ENCODE peak calls at places on chromosome 3, in ten cellular contexts. One of them, this sample, is unnamed.

GRCh38 chr3:42749025-42749752 is 23.9 kb downstream of the CCDC13 start:
- DNase-seq in CD4-positive, alpha-beta T cell: no peak
- DNase-seq in AG09319: no peak
- DNase-seq in omental fat pad: no peak
- DNase-seq in foreskin keratinocyte: no peak
- DNase-seq in H9: peak
- DNase-seq in progenitor cell of endocrine pancreas: no peak
- DNase-seq in coronary artery: peak
- DNase-seq in suprapubic skin: no peak
- DNase-seq in endothelial cell of umbilical vein: no peak
- DNase-seq in this sample: peak

GRCh38 chr3:16079519-16079918 is 95.0 kb upstream of the GALNT15 start:
- DNase-seq in CD4-positive, alpha-beta T cell: no peak
- DNase-seq in AG09319: no peak
- DNase-seq in omental fat pad: no peak
- DNase-seq in foreskin keratinocyte: no peak
- DNase-seq in H9: no peak
- DNase-seq in progenitor cell of endocrine pancreas: no peak
- DNase-seq in coronary artery: no peak
- DNase-seq in suprapubic skin: no peak
- DNase-seq in endothelial cell of umbilical vein: peak
- DNase-seq in this sample: no peak

GRCh38 chr3:182568756-182569155 is 224.5 kb upstream of the ATP11B start:
- DNase-seq in CD4-positive, alpha-beta T cell: no peak
- DNase-seq in AG09319: no peak
- DNase-seq in omental fat pad: no peak
- DNase-seq in foreskin keratinocyte: no peak
- DNase-seq in H9: no peak
- DNase-seq in progenitor cell of endocrine pancreas: no peak
- DNase-seq in coronary artery: no peak
- DNase-seq in suprapubic skin: no peak
- DNase-seq in endothelial cell of umbilical vein: no peak
- DNase-seq in this sample: no peak

GRCh38 chr3:180912304-180913226 is at the start of gene FXR1:
- DNase-seq in CD4-positive, alpha-beta T cell: peak
- DNase-seq in AG09319: peak
- DNase-seq in omental fat pad: peak
- DNase-seq in foreskin keratinocyte: peak
- DNase-seq in H9: peak
- DNase-seq in progenitor cell of endocrine pancreas: peak
- DNase-seq in coronary artery: peak
- DNase-seq in suprapubic skin: peak
- DNase-seq in endothelial cell of umbilical vein: peak
- DNase-seq in this sample: peak

GRCh38 chr3:50519471-50520089 is 16.1 kb upstream of the CACNA2D2 start:
- DNase-seq in CD4-positive, alpha-beta T cell: peak
- DNase-seq in AG09319: no peak
- DNase-seq in omental fat pad: peak
- DNase-seq in foreskin keratinocyte: no peak
- DNase-seq in H9: peak
- DNase-seq in progenitor cell of endocrine pancreas: peak
- DNase-seq in coronary artery: no peak
- DNase-seq in suprapubic skin: no peak
- DNase-seq in endothelial cell of umbilical vein: peak
- DNase-seq in this sample: peak

GRCh38 chr3:143266936-143267335 is 147.4 kb downstream of the CHST2 start:
- DNase-seq in CD4-positive, alpha-beta T cell: no peak
- DNase-seq in AG09319: no peak
- DNase-seq in omental fat pad: no peak
- DNase-seq in foreskin keratinocyte: no peak
- DNase-seq in H9: no peak
- DNase-seq in progenitor cell of endocrine pancreas: no peak
- DNase-seq in coronary artery: no peak
- DNase-seq in suprapubic skin: no peak
- DNase-seq in endothelial cell of umbilical vein: peak
- DNase-seq in this sample: no peak

GRCh38 chr3:8441969-8442559 is 59.6 kb upstream of the LMCD1 start:
- DNase-seq in CD4-positive, alpha-beta T cell: no peak
- DNase-seq in AG09319: peak
- DNase-seq in omental fat pad: no peak
- DNase-seq in foreskin keratinocyte: peak
- DNase-seq in H9: peak
- DNase-seq in progenitor cell of endocrine pancreas: peak
- DNase-seq in coronary artery: no peak
- DNase-seq in suprapubic skin: no peak
- DNase-seq in endothelial cell of umbilical vein: peak
- DNase-seq in this sample: no peak

GRCh38 chr3:132268956-132269355 is 48.3 kb upstream of the ACP3 start:
- DNase-seq in CD4-positive, alpha-beta T cell: no peak
- DNase-seq in AG09319: no peak
- DNase-seq in omental fat pad: no peak
- DNase-seq in foreskin keratinocyte: no peak
- DNase-seq in H9: peak
- DNase-seq in progenitor cell of endocrine pancreas: no peak
- DNase-seq in coronary artery: no peak
- DNase-seq in suprapubic skin: no peak
- DNase-seq in endothelial cell of umbilical vein: peak
- DNase-seq in this sample: no peak

GRCh38 chr3:163056874-163057497 is 1560.4 kb downstream of the OTOL1 start:
- DNase-seq in CD4-positive, alpha-beta T cell: no peak
- DNase-seq in AG09319: no peak
- DNase-seq in omental fat pad: peak
- DNase-seq in foreskin keratinocyte: no peak
- DNase-seq in H9: peak
- DNase-seq in progenitor cell of endocrine pancreas: peak
- DNase-seq in coronary artery: no peak
- DNase-seq in suprapubic skin: no peak
- DNase-seq in endothelial cell of umbilical vein: no peak
- DNase-seq in this sample: no peak

GRCh38 chr3:53114412-53115074 is 15.7 kb downstream of the RFT1 start:
- DNase-seq in CD4-positive, alpha-beta T cell: no peak
- DNase-seq in AG09319: no peak
- DNase-seq in omental fat pad: no peak
- DNase-seq in foreskin keratinocyte: peak
- DNase-seq in H9: no peak
- DNase-seq in progenitor cell of endocrine pancreas: no peak
- DNase-seq in coronary artery: no peak
- DNase-seq in suprapubic skin: no peak
- DNase-seq in endothelial cell of umbilical vein: no peak
- DNase-seq in this sample: no peak

GRCh38 chr3:115513411-115513800 is 109.9 kb upstream of the GAP43 start:
- DNase-seq in CD4-positive, alpha-beta T cell: no peak
- DNase-seq in AG09319: no peak
- DNase-seq in omental fat pad: no peak
- DNase-seq in foreskin keratinocyte: peak
- DNase-seq in H9: no peak
- DNase-seq in progenitor cell of endocrine pancreas: no peak
- DNase-seq in coronary artery: no peak
- DNase-seq in suprapubic skin: no peak
- DNase-seq in endothelial cell of umbilical vein: peak
- DNase-seq in this sample: no peak

GRCh38 chr3:169758353-169758994 is 6.4 kb downstream of the TERC start:
- DNase-seq in CD4-positive, alpha-beta T cell: no peak
- DNase-seq in AG09319: no peak
- DNase-seq in omental fat pad: no peak
- DNase-seq in foreskin keratinocyte: no peak
- DNase-seq in H9: no peak
- DNase-seq in progenitor cell of endocrine pancreas: no peak
- DNase-seq in coronary artery: no peak
- DNase-seq in suprapubic skin: no peak
- DNase-seq in endothelial cell of umbilical vein: no peak
- DNase-seq in this sample: no peak

GRCh38 chr3:70703305-70704102 is 391.1 kb upstream of the MDFIC2 start:
- DNase-seq in CD4-positive, alpha-beta T cell: no peak
- DNase-seq in AG09319: no peak
- DNase-seq in omental fat pad: no peak
- DNase-seq in foreskin keratinocyte: peak
- DNase-seq in H9: no peak
- DNase-seq in progenitor cell of endocrine pancreas: no peak
- DNase-seq in coronary artery: no peak
- DNase-seq in suprapubic skin: no peak
- DNase-seq in endothelial cell of umbilical vein: peak
- DNase-seq in this sample: no peak

GRCh38 chr3:185330238-185330637 is 32.7 kb upstream of the MAP3K13 start:
- DNase-seq in CD4-positive, alpha-beta T cell: no peak
- DNase-seq in AG09319: no peak
- DNase-seq in omental fat pad: no peak
- DNase-seq in foreskin keratinocyte: no peak
- DNase-seq in H9: no peak
- DNase-seq in progenitor cell of endocrine pancreas: no peak
- DNase-seq in coronary artery: no peak
- DNase-seq in suprapubic skin: no peak
- DNase-seq in endothelial cell of umbilical vein: no peak
- DNase-seq in this sample: no peak

GRCh38 chr3:143896486-143896885 is 48.2 kb upstream of the SLC9A9 start:
- DNase-seq in CD4-positive, alpha-beta T cell: no peak
- DNase-seq in AG09319: no peak
- DNase-seq in omental fat pad: no peak
- DNase-seq in foreskin keratinocyte: no peak
- DNase-seq in H9: no peak
- DNase-seq in progenitor cell of endocrine pancreas: no peak
- DNase-seq in coronary artery: no peak
- DNase-seq in suprapubic skin: no peak
- DNase-seq in endothelial cell of umbilical vein: no peak
- DNase-seq in this sample: no peak

GRCh38 chr3:22319446-22319845 is 568.4 kb upstream of the ZNF385D start:
- DNase-seq in CD4-positive, alpha-beta T cell: no peak
- DNase-seq in AG09319: no peak
- DNase-seq in omental fat pad: no peak
- DNase-seq in foreskin keratinocyte: no peak
- DNase-seq in H9: no peak
- DNase-seq in progenitor cell of endocrine pancreas: no peak
- DNase-seq in coronary artery: no peak
- DNase-seq in suprapubic skin: no peak
- DNase-seq in endothelial cell of umbilical vein: no peak
- DNase-seq in this sample: no peak
- TF ChIP-seq CTCF in CD4-positive, alpha-beta T cell: no peak
- TF ChIP-seq CTCF in AG09319: no peak
- TF ChIP-seq CTCF in omental fat pad: no peak
- TF ChIP-seq CTCF in foreskin keratinocyte: no peak
- TF ChIP-seq CTCF in H9: no peak
- TF ChIP-seq CTCF in progenitor cell of endocrine pancreas: no peak
- TF ChIP-seq CTCF in coronary artery: no peak
- TF ChIP-seq CTCF in suprapubic skin: no peak
- TF ChIP-seq CTCF in endothelial cell of umbilical vein: no peak
- TF ChIP-seq CTCF in this sample: no peak

GRCh38 chr3:129435367-129435766 is 4.4 kb downstream of the MBD4 start:
- DNase-seq in CD4-positive, alpha-beta T cell: no peak
- DNase-seq in AG09319: no peak
- DNase-seq in omental fat pad: no peak
- DNase-seq in foreskin keratinocyte: no peak
- DNase-seq in H9: no peak
- DNase-seq in progenitor cell of endocrine pancreas: no peak
- DNase-seq in coronary artery: no peak
- DNase-seq in suprapubic skin: no peak
- DNase-seq in endothelial cell of umbilical vein: peak
- DNase-seq in this sample: no peak
- TF ChIP-seq CTCF in CD4-positive, alpha-beta T cell: no peak
- TF ChIP-seq CTCF in AG09319: no peak
- TF ChIP-seq CTCF in omental fat pad: no peak
- TF ChIP-seq CTCF in foreskin keratinocyte: peak
- TF ChIP-seq CTCF in H9: no peak
- TF ChIP-seq CTCF in progenitor cell of endocrine pancreas: no peak
- TF ChIP-seq CTCF in coronary artery: no peak
- TF ChIP-seq CTCF in suprapubic skin: no peak
- TF ChIP-seq CTCF in endothelial cell of umbilical vein: no peak
- TF ChIP-seq CTCF in this sample: no peak

DNA sequence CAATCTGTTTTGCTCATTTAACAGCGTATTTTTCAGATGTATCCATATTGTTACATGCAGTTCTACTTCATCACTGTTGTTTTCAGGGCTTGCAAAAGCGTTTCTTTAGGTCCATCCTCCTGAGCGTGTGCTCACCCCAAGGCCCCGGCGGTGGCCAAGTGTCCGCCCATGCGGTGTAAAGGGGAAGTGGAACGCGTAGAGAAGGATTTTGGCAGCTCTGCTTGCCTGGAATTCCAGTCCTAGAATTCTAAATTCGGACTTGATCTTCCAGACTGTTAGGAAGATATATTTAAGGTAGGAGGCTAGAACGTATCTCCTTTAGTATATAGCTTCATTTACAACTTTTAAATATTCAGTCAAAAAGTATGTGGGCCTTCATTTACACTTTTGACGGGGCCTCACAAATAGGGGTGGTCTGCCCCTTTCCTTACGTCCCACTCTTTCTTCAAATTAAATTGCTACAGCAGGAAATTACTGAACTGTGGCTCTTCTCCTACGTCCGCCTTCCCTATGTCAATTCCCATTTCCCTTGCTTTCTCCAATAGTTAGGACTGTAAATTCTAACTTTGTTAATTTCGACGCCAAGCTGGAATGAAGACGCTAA is 609 bp upstream of the TBC1D23 start:
- DNase-seq in CD4-positive, alpha-beta T cell: no peak
- DNase-seq in AG09319: no peak
- DNase-seq in omental fat pad: no peak
- DNase-seq in foreskin keratinocyte: no peak
- DNase-seq in H9: peak
- DNase-seq in progenitor cell of endocrine pancreas: peak
- DNase-seq in coronary artery: peak
- DNase-seq in suprapubic skin: peak
- DNase-seq in endothelial cell of umbilical vein: no peak
- DNase-seq in this sample: no peak
- TF ChIP-seq CTCF in CD4-positive, alpha-beta T cell: no peak
- TF ChIP-seq CTCF in AG09319: no peak
- TF ChIP-seq CTCF in omental fat pad: no peak
- TF ChIP-seq CTCF in foreskin keratinocyte: no peak
- TF ChIP-seq CTCF in H9: no peak
- TF ChIP-seq CTCF in progenitor cell of endocrine pancreas: peak
- TF ChIP-seq CTCF in coronary artery: no peak
- TF ChIP-seq CTCF in suprapubic skin: no peak
- TF ChIP-seq CTCF in endothelial cell of umbilical vein: no peak
- TF ChIP-seq CTCF in this sample: no peak

GRCh38 chr3:131193671-131194291 is 167.1 kb downstream of the NEK11 start:
- DNase-seq in CD4-positive, alpha-beta T cell: no peak
- DNase-seq in AG09319: no peak
- DNase-seq in omental fat pad: no peak
- DNase-seq in foreskin keratinocyte: no peak
- DNase-seq in H9: no peak
- DNase-seq in progenitor cell of endocrine pancreas: no peak
- DNase-seq in coronary artery: no peak
- DNase-seq in suprapubic skin: no peak
- DNase-seq in endothelial cell of umbilical vein: no peak
- DNase-seq in this sample: no peak
- TF ChIP-seq CTCF in CD4-positive, alpha-beta T cell: no peak
- TF ChIP-seq CTCF in AG09319: no peak
- TF ChIP-seq CTCF in omental fat pad: no peak
- TF ChIP-seq CTCF in foreskin keratinocyte: peak
- TF ChIP-seq CTCF in H9: peak
- TF ChIP-seq CTCF in progenitor cell of endocrine pancreas: no peak
- TF ChIP-seq CTCF in coronary artery: no peak
- TF ChIP-seq CTCF in suprapubic skin: no peak
- TF ChIP-seq CTCF in endothelial cell of umbilical vein: no peak
- TF ChIP-seq CTCF in this sample: no peak

This sample was measured in mesothelial cell of epicardium.